ENCODE peak calls at places on chromosome 18, in ten cellular contexts. G is tibial artery, V is HL-60, I is heart right ventricle, C is fibroblast of lung, E is heart left ventricle, Q is mammary epithelial cell, A is transverse colon, R is astrocyte of the spinal cord, U is psoas muscle. T is an unnamed sample.

GRCh38 chr18:76464281-76465259 is 30.5 kb downstream of the ZNF516 start:
- DNase-seq in G (no peak), V (no peak), I (no peak), C (no peak), E (no peak), Q (no peak), A (no peak), R (no peak), U (no peak), T (no peak)

GRCh38 chr18:75638223-75638596 is 210.7 kb upstream of the SMIM21 start:
- DNase-seq in G (no peak), V (no peak), I (no peak), C (peak; percentile 56), E (no peak), Q (peak; percentile 31), A (no peak), R (peak; percentile 66), U (no peak), T (no peak)

GRCh38 chr18:5268874-5269273 is 26.7 kb downstream of the ZBTB14 start:
- DNase-seq in G (no peak), V (no peak), I (no peak), C (no peak), E (no peak), Q (no peak), A (no peak), R (no peak), U (no peak), T (no peak)

GRCh38 chr18:56804395-56804794 is 153.2 kb downstream of the WDR7 start:
- DNase-seq in G (no peak), V (no peak), I (no peak), C (no peak), E (no peak), Q (no peak), A (no peak), R (no peak), U (no peak), T (no peak)

GRCh38 chr18:25832008-25832604 is 258.3 kb downstream of the SS18 start:
- DNase-seq in G (no peak), V (peak; percentile 15), I (peak; percentile 67), C (peak; percentile 73), E (peak; percentile 43), Q (peak; percentile 33), A (peak; percentile 37), R (peak; percentile 69), U (peak; percentile 61), T (no peak)

GRCh38 chr18:52615321-52615720 is 275.3 kb downstream of the DCC start:
- DNase-seq in G (no peak), V (no peak), I (no peak), C (no peak), E (no peak), Q (no peak), A (no peak), R (no peak), U (no peak), T (no peak)

GRCh38 chr18:21894619-21895367 is 154.2 kb downstream of the MIB1 start:
- DNase-seq in G (no peak), V (no peak), I (no peak), C (peak; percentile 71), E (no peak), Q (no peak), A (no peak), R (no peak), U (no peak), T (peak; percentile 56)

GRCh38 chr18:72830109-72830508 is 37.7 kb downstream of the NETO1 start:
- DNase-seq in G (no peak), V (no peak), I (peak; percentile 56), C (no peak), E (peak; percentile 55), Q (peak; percentile 51), A (no peak), R (peak; percentile 58), U (no peak), T (no peak)

GRCh38 chr18:34738173-34738894 is 28.2 kb downstream of the DTNA start:
- DNase-seq in G (no peak), V (no peak), I (no peak), C (peak; percentile 9), E (no peak), Q (peak; percentile 37), A (no peak), R (peak; percentile 6), U (no peak), T (peak; percentile 30)

GRCh38 chr18:37330173-37330572 is 235.4 kb downstream of the CELF4 start:
- DNase-seq in G (no peak), V (no peak), I (no peak), C (no peak), E (no peak), Q (no peak), A (no peak), R (no peak), U (no peak), T (no peak)
- TF ChIP-seq CTCF in G (no peak), V (no peak), I (no peak), C (no peak), E (no peak), Q (no peak), A (no peak), R (no peak), U (no peak), T (no peak)

DNA sequence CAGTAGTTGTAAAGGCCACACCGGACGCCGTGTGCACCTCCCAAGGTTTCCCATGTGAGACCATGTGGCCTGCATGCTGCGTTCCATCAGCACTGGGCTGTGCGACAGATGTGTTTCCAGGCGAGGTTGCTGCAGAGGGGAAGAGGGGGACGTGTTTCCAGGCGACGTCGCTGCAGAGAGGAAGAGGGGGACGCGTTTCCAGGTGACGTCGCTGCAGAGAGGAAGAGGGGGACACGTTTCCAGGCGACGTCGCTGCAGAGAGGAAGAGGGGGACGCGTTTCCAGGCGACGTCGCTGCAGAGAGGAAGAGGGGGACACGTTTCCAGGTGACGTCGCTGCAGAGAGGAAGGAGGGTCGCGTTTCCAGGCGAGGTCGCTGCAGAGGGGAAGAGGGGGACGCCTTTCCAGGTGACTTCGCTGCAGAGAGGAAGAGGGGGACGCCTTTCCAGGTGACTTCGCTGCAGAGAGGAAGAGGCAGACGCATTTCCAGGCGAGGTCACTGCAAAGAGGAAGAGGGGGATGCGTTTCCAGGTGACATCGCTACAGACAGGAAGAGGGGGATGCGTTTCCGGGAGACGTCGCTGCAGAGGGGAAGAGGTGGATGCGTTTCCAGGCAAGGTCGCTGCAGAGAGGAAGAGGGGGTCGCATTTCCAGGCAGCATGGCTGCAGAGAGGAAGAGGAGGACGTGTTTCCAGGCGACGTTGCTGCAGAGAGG is 24.5 kb downstream of the NFATC1 start:
- DNase-seq in G (no peak), V (no peak), I (no peak), C (no peak), E (no peak), Q (no peak), A (no peak), R (no peak), U (no peak), T (no peak)
- H3K4me3 ChIP-seq in G (no peak overlapping the region), V (no peak overlapping the region), I (no peak overlapping the region), C (no peak overlapping the region), E (no peak overlapping the region), Q (no peak overlapping the region), A (no peak overlapping the region), R (no peak overlapping the region), U (no peak overlapping the region), T (no peak overlapping the region)

GRCh38 chr18:63970803-63971191 is 916 bp downstream of the SERPINB8 start:
- DNase-seq in G (peak; percentile 75), V (no peak), I (peak; percentile 53), C (peak; percentile 42), E (peak; percentile 27), Q (peak; percentile 79), A (peak; percentile 70), R (no peak), U (peak; percentile 39), T (no peak)

GRCh38 chr18:63977040-63977439 is 7.2 kb downstream of the SERPINB8 start:
- DNase-seq in G (no peak), V (no peak), I (no peak), C (no peak), E (no peak), Q (no peak), A (no peak), R (no peak), U (no peak), T (no peak)

GRCh38 chr18:63975632-63976031 is 5.8 kb downstream of the SERPINB8 start:
- DNase-seq in G (no peak), V (peak; percentile 58), I (no peak), C (no peak), E (no peak), Q (no peak), A (no peak), R (no peak), U (no peak), T (no peak)

GRCh38 chr18:63971320-63972071 is 1.6 kb downstream of the SERPINB8 start:
- DNase-seq in G (no peak), V (no peak), I (no peak), C (no peak), E (no peak), Q (no peak), A (no peak), R (no peak), U (no peak), T (no peak)

GRCh38 chr18:63974991-63975390 is 5.1 kb downstream of the SERPINB8 start:
- DNase-seq in G (no peak), V (peak; percentile 88), I (no peak), C (peak; percentile 53), E (no peak), Q (peak; percentile 45), A (peak; percentile 37), R (peak; percentile 42), U (no peak), T (no peak)
- TF ChIP-seq CTCF in G (no peak), V (peak; percentile 25), I (no peak), C (peak; percentile 24), E (no peak), Q (peak; percentile 33), A (peak; percentile 22), R (peak; percentile 51), U (no peak), T (peak; percentile 53)

DNA sequence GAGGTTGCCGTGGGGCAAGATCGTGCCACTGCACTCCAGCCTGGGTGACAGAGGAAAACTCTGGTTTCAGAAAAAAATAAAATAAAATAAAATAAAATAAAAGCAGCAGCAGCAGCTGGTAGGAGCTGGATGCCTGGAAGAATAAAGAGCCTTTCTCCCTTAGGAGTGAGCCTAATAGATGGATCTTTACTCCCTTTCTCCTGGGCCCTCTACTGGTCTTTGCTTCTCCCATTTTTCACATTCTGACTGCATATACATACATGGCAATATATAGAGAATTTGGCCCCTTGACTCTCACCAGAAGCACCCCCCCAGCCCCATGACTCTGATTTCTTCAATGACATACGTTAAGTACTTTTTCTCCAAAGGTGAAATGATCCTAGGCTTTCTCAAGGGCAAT is 9.8 kb upstream of the MALT1 start:
- DNase-seq in G (no peak), V (no peak), I (no peak), C (peak; percentile 22), E (no peak), Q (no peak), A (no peak), R (peak; percentile 17), U (no peak), T (no peak)
- H3K4me3 ChIP-seq in G (no peak overlapping the region), V (no peak overlapping the region), I (no peak overlapping the region), C (no peak overlapping the region), E (no peak overlapping the region), Q (no peak overlapping the region), A (no peak overlapping the region), R (no peak overlapping the region), U (no peak overlapping the region), T (no peak overlapping the region)